ENCODE peak calls at places on chromosomes 11 and 22, in nine cellular contexts. O, U, B, A, M, T, I, D and W are unnamed samples.

GRCh38 chr11:76791861-76792260 is 8.7 kb downstream of the TSKU start:
- DNase-seq in O (no peak), B (no peak), I (no peak), U (no peak), A (no peak), D (no peak), T (no peak), M (peak; percentile 71), W (no peak)

GRCh38 chr11:68282141-68282860 is 10.5 kb upstream of the C11orf24 start:
- DNase-seq in M (no peak), U (no peak), O (peak; percentile 38), D (no peak), B (peak; percentile 59), I (no peak), A (peak; percentile 53), T (no peak), W (no peak)

GRCh38 chr22:19892249-19892879 is 37.7 kb upstream of the GNB1L start:
- DNase-seq in U (peak; percentile 73), A (peak; percentile 50), T (no peak), D (no peak), M (no peak), I (no peak), B (no peak), O (peak; percentile 54), W (no peak)

GRCh38 chr11:81725691-81726090 is 1008.0 kb downstream of the FAM181B start:
- DNase-seq in B (no peak), A (no peak), T (no peak), D (no peak), O (no peak), U (no peak), I (no peak), M (no peak), W (no peak)

GRCh38 chr11:20112291-20113146 is 47.8 kb downstream of the DBX1 start:
- DNase-seq in A (no peak), I (peak; percentile 93), B (peak; percentile 19), U (peak; percentile 94), M (peak; percentile 91), D (no peak), T (peak; percentile 85), O (no peak), W (no peak)

GRCh38 chr11:70226967-70227366 is 23.9 kb downstream of the FADD start:
- DNase-seq in M (no peak), B (no peak), T (no peak), O (no peak), I (no peak), A (no peak), U (peak; percentile 45), D (no peak), W (no peak)

GRCh38 chr11:84648413-84648812 is 978.7 kb downstream of the DLG2 start:
- DNase-seq in O (no peak), I (no peak), D (no peak), B (no peak), M (no peak), U (no peak), T (no peak), A (no peak), W (no peak)

GRCh38 chr11:34887260-34887659 is 28.9 kb downstream of the APIP start:
- DNase-seq in D (no peak), T (no peak), U (no peak), O (no peak), A (no peak), B (no peak), I (no peak), M (no peak), W (no peak)

GRCh38 chr11:118889796-118890195 is 6.1 kb downstream of the CXCR5 start:
- DNase-seq in M (no peak), A (no peak), I (no peak), D (no peak), B (no peak), T (peak; percentile 81), O (no peak), U (no peak), W (no peak)

GRCh38 chr11:121534131-121535093 is 81.6 kb upstream of the SORL1-AS1 start:
- DNase-seq in D (no peak), A (no peak), B (no peak), U (no peak), T (no peak), O (no peak), M (no peak), I (no peak), W (no peak)